ENCODE peak calls at places on chromosomes 5 and 9, in seven cellular contexts. S, L, N, H, B, U and G are unnamed samples.
A peak's percentile ranks its signal among the peaks of the same experiment; 100 is the strongest.

GRCh38 chr9:97038909-97039781 is at the start of gene CTSV:
- DNase-seq in S (peak; percentile 86), L (peak; percentile 93), N (peak; percentile 94), H (peak; percentile 31), B (peak; percentile 80), U (peak; percentile 86), G (peak; percentile 67)

GRCh38 chr5:40680741-40681350 is 1.1 kb downstream of the PTGER4 start:
- DNase-seq in S (peak; percentile 28), L (peak; percentile 36), N (no peak), H (no peak), B (peak; percentile 23), U (no peak), G (no peak)

GRCh38 chr9:87671925-87672324 is 54.0 kb upstream of the CTSL start:
- DNase-seq in S (no peak), L (no peak), N (no peak), H (no peak), B (no peak), U (no peak), G (no peak)

GRCh38 chr5:125044491-125045282 is 298.2 kb upstream of the ZNF608 start:
- DNase-seq in S (no peak), L (no peak), N (no peak), H (no peak), B (no peak), U (no peak), G (no peak)

GRCh38 chr9:137672907-137673791 is 54.3 kb downstream of the EHMT1 start:
- DNase-seq in S (no peak), L (peak; percentile 82), N (no peak), H (peak; percentile 33), B (no peak), U (peak; percentile 91), G (no peak)

GRCh38 chr5:31972558-31972957 is 201.6 kb downstream of the GOLPH3 start:
- DNase-seq in S (no peak), L (no peak), N (no peak), H (no peak), B (no peak), U (no peak), G (no peak)

GRCh38 chr5:114361724-114362196 is at the start of gene KCNN2:
- DNase-seq in S (peak; percentile 90), L (peak; percentile 8), N (peak; percentile 86), H (peak; percentile 76), B (peak; percentile 77), U (no peak), G (peak; percentile 95)

GRCh38 chr5:115813719-115814118 is 2.7 kb downstream of the CDO1 start:
- DNase-seq in S (no peak), L (no peak), N (no peak), H (no peak), B (no peak), U (no peak), G (no peak)

GRCh38 chr5:115325291-115326019 is 29.0 kb upstream of the CCDC112 start:
- DNase-seq in S (no peak), L (no peak), N (no peak), H (no peak), B (no peak), U (no peak), G (no peak)

GRCh38 chr5:96902876-96903275 is 26.6 kb downstream of the ERAP2 start:
- DNase-seq in S (no peak), L (no peak), N (no peak), H (no peak), B (no peak), U (no peak), G (no peak)

GRCh38 chr9:130927995-130928900 is 10.8 kb downstream of the FIBCD1 start:
- DNase-seq in S (peak; percentile 56), L (peak; percentile 45), N (no peak), H (no peak), B (no peak), U (no peak), G (no peak)

GRCh38 chr5:181260720-181261319 is at the start of gene TRIM52:
- DNase-seq in S (peak; percentile 93), L (peak; percentile 83), N (peak; percentile 89), H (peak; percentile 76), B (peak; percentile 94), U (peak; percentile 96), G (peak; percentile 94)

GRCh38 chr5:17187401-17187800 is 30.0 kb upstream of the BASP1 start:
- DNase-seq in S (no peak), L (no peak), N (no peak), H (no peak), B (no peak), U (no peak), G (no peak)

GRCh38 chr9:92639791-92640271 is 30.1 kb downstream of the IPPK start:
- DNase-seq in S (no peak), L (no peak), N (no peak), H (no peak), B (no peak), U (no peak), G (no peak)

GRCh38 chr5:132215329-132215728 is 12.3 kb downstream of the P4HA2 start:
- DNase-seq in S (peak; percentile 93), L (no peak), N (no peak), H (peak; percentile 91), B (peak; percentile 95), U (no peak), G (peak; percentile 88)

GRCh38 chr5:73339165-73339564 is 109.4 kb downstream of the FOXD1 start:
- DNase-seq in S (no peak), L (no peak), N (no peak), H (no peak), B (no peak), U (no peak), G (no peak)

GRCh38 chr9:128065907-128066712 is 1.0 kb downstream of the NAIF1 start:
- DNase-seq in S (no peak), L (no peak), N (no peak), H (no peak), B (no peak), U (no peak), G (no peak)

GRCh38 chr9:99465231-99465891 is 243.3 kb downstream of the SEC61B start:
- DNase-seq in S (no peak), L (no peak), N (no peak), H (no peak), B (no peak), U (no peak), G (no peak)

GRCh38 chr5:64497390-64497789 is 8.4 kb upstream of the RGS7BP start:
- DNase-seq in S (no peak), L (no peak), N (no peak), H (no peak), B (no peak), U (no peak), G (no peak)